ENCODE peak calls at places on chromosomes 2 and 18, in nine cellular contexts. S is H1, X is GM23338, L is fibroblast of the aortic adventitia, Y is astrocyte of the spinal cord, I is GM06990, N is omental fat pad, H is cardiac muscle cell, D is tibial artery. Q is an unnamed sample.

GRCh38 chr2:132424526-132425121 is 8.0 kb downstream of the GPR39 start:
- DNase-seq in Y (peak), S (no peak), X (no peak), D (no peak), N (no peak), H (no peak), L (peak), I (no peak), Q (peak)

GRCh38 chr18:26386002-26386401 is 159.8 kb downstream of the TAF4B start:
- DNase-seq in I (no peak), N (no peak), S (no peak), H (peak), D (no peak), X (no peak), Y (peak), L (peak), Q (peak)

GRCh38 chr2:66446178-66446860 is 11.4 kb downstream of the MEIS1 start:
- DNase-seq in X (peak), N (no peak), D (no peak), I (no peak), L (peak), H (peak), Y (peak), S (no peak), Q (peak)

GRCh38 chr2:151238527-151239487 is 22.9 kb downstream of the RBM43 start:
- DNase-seq in N (peak), H (peak), Y (peak), I (no peak), L (peak), X (peak), D (no peak), S (no peak), Q (peak)

GRCh38 chr18:63730788-63731187 is 28.0 kb downstream of the SERPINB11 start:
- DNase-seq in L (peak), Y (no peak), N (no peak), H (no peak), I (no peak), S (no peak), X (peak), D (no peak), Q (no peak)

GRCh38 chr2:190846746-190847145 is 33.9 kb upstream of the GLS start:
- DNase-seq in X (no peak), Y (no peak), N (no peak), D (no peak), S (no peak), I (no peak), H (no peak), L (no peak), Q (no peak)

GRCh38 chr2:200308001-200308400 is 1.5 kb downstream of the SPATS2L start:
- DNase-seq in Y (peak), D (no peak), N (no peak), X (no peak), S (no peak), I (no peak), H (no peak), L (peak), Q (peak)

GRCh38 chr2:143261986-143262784 is 133.0 kb downstream of the ARHGAP15 start:
- DNase-seq in S (no peak), X (no peak), N (no peak), D (no peak), I (no peak), H (no peak), L (no peak), Y (no peak), Q (no peak)

GRCh38 chr18:37385846-37386435 is 179.7 kb downstream of the CELF4 start:
- DNase-seq in X (peak), L (peak), Y (peak), N (no peak), S (no peak), I (no peak), H (peak), D (no peak), Q (peak)

GRCh38 chr2:219104107-219105050 is 43.7 kb upstream of the IHH start:
- DNase-seq in S (peak), H (peak), N (no peak), L (peak), I (no peak), X (peak), D (no peak), Y (peak), Q (peak)

GRCh38 chr2:172985139-172985874 is 90.3 kb upstream of the MAP3K20 start:
- DNase-seq in L (peak), N (no peak), S (no peak), Y (peak), X (no peak), I (no peak), H (no peak), D (peak), Q (peak)

GRCh38 chr2:232925153-232925768 is 55.2 kb downstream of the SNORC start:
- DNase-seq in I (no peak), N (no peak), D (no peak), H (peak), Y (no peak), L (no peak), X (peak), S (no peak), Q (no peak)

GRCh38 chr18:5097116-5097703 is 99.8 kb downstream of the AKAIN1 start:
- DNase-seq in H (no peak), S (no peak), L (no peak), N (no peak), I (no peak), Y (no peak), X (peak), D (no peak), Q (no peak)

GRCh38 chr2:215535726-215536125 is 99.9 kb upstream of the FN1 start:
- DNase-seq in D (no peak), S (no peak), L (peak), I (no peak), Y (peak), N (no peak), X (no peak), H (no peak), Q (peak)

GRCh38 chr2:86081724-86082123 is 24.0 kb downstream of the POLR1A start:
- DNase-seq in X (no peak), I (no peak), L (no peak), N (no peak), H (no peak), D (no peak), S (no peak), Y (no peak), Q (no peak)

GRCh38 chr2:57802243-57802642 is 244.4 kb upstream of the VRK2 start:
- DNase-seq in D (no peak), I (no peak), L (no peak), Y (no peak), X (no peak), S (no peak), N (no peak), H (no peak), Q (no peak)

GRCh38 chr2:241456546-241456945 is 51.8 kb downstream of the STK25 start:
- DNase-seq in S (no peak), X (peak), N (no peak), D (no peak), Y (no peak), L (no peak), I (no peak), H (no peak), Q (no peak)

GRCh38 chr2:26298638-26299393 is 47.1 kb upstream of the SELENOI start:
- DNase-seq in X (peak), D (peak), I (peak), N (no peak), Y (peak), S (no peak), H (peak), L (peak), Q (peak)

GRCh38 chr2:240714747-240715725 is 23.4 kb downstream of the AQP12A start:
- DNase-seq in L (no peak), N (no peak), X (peak), Y (no peak), D (no peak), S (no peak), I (no peak), H (no peak), Q (no peak)

DNA sequence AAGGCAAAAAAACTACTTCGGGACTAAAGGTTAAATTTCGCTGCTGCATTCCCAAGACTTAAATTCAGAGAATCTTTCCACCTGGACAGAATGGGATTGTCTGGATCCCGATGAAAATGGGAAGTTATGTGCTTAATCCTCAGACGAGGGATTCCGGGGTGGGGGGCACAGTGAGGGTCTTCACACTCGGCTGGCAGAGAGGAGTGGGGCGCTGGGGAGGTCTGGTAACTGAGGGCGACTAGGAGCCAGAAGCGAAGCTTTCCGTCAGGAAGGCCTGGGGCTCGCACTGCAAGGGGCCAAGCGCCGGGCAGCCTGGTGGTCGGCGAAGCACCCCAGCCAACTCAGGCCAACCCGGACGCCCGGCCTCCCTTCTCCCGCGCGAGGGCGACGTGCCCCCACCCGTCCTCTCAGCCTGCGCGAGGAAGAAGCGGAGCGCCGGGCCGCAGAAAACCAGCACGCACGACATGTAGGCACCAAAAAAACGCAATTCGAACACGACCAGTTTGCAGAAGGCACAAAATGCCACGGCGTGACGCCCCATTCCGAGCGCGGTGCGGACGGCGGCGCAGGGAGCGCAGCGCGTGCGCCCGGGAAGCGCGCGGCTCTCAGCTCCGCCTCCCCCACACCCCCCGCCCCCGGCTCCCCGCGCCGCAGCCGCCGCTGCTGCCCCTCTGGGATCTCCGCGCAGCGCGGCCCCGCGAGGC is 188.1 kb downstream of the ZEB2 start:
- DNase-seq in D (peak), L (peak), Y (no peak), N (no peak), I (no peak), X (peak), S (no peak), H (no peak), Q (peak)
- TF ChIP-seq CTCF in D (peak), L (peak), Y (peak), N (no peak), I (peak), X (no peak), S (no peak), H (peak), Q (peak)

GRCh38 chr2:46970334-46971288 is 55.0 kb upstream of the MCFD2 start:
- DNase-seq in L (peak), N (no peak), D (peak), X (no peak), I (no peak), H (no peak), S (no peak), Y (peak), Q (no peak)
- TF ChIP-seq CTCF in L (no peak), N (no peak), D (no peak), X (no peak), I (no peak), H (no peak), S (no peak), Y (no peak), Q (no peak)

GRCh38 chr2:236309669-236310029 is 45.4 kb upstream of the ASB18 start:
- DNase-seq in X (peak), N (no peak), Y (no peak), S (peak), D (no peak), I (no peak), H (peak), L (peak), Q (no peak)
- TF ChIP-seq CTCF in X (peak), N (no peak), Y (peak), S (peak), D (no peak), I (peak), H (peak), L (peak), Q (peak)

GRCh38 chr2:80292474-80292873 is 12.1 kb downstream of the LRRTM1 start:
- DNase-seq in Y (no peak), H (no peak), X (no peak), I (no peak), N (no peak), D (no peak), S (no peak), L (no peak), Q (no peak)

GRCh38 chr2:80293026-80293425 is 11.5 kb downstream of the LRRTM1 start:
- DNase-seq in Y (no peak), N (no peak), S (no peak), H (no peak), L (no peak), I (no peak), D (no peak), X (no peak), Q (no peak)

DNA sequence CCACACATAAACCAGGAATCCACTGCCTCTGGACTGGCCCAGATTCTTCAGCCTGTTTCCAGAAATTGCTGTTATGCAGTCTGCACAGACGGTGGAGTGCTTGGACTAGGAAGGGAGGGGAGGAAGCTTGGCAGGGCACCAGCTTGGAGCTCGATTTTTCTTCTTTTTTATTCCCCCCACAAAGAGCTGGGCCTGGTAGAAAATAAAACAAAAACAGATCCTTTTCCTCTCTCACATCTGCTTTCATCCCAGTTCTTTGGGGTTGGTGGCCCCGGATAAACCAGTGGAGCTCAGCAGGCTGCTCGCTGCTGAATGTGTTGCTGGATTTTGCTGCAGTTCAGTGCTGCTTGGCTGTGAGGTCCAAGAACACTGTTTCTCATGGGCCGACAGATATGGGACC is 16.0 kb downstream of the LRRTM1 start:
- DNase-seq in X (peak), Y (no peak), N (no peak), D (no peak), H (peak), L (peak), I (no peak), S (no peak), Q (peak)
- TF ChIP-seq CTCF in X (peak), Y (no peak), N (no peak), D (no peak), H (no peak), L (peak), I (no peak), S (peak), Q (no peak)

DNA sequence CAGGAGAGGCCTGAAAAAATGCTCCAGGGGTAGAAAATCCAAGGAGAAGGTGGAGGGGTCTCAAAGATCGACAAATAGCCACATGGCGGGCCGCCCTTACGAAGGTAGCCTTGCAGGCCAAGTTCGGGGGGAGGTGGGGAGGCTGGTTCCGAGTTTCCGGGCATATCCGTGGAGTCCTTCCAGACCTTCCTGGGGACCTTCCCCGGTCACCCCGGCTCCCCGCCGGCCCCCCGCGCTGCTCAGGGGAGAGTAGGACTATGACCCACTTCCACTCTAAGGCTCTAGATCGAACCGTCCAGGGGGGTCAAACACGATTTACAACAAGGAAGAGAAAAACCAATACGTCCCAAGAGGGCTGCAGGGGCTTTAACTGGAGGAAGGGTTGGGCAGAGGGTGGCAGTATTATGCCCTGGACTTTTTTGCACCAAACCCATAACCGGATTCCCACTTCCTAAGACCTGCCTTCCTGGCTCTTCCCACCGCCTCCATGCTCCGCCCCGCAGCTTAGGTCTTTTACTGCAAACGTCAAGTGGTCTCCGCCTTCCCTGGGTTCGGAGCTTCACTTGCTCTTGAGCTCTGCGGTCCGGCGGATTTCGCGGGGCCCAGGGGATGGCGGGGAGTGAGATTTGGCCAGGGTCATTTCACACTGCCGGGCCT is 789 bp upstream of the LYPD6 start:
- DNase-seq in L (peak), S (no peak), N (no peak), H (peak), X (peak), I (no peak), D (no peak), Y (peak), Q (peak)
- TF ChIP-seq CTCF in L (no peak), S (no peak), N (no peak), H (no peak), X (peak), I (no peak), D (no peak), Y (no peak), Q (no peak)

DNA sequence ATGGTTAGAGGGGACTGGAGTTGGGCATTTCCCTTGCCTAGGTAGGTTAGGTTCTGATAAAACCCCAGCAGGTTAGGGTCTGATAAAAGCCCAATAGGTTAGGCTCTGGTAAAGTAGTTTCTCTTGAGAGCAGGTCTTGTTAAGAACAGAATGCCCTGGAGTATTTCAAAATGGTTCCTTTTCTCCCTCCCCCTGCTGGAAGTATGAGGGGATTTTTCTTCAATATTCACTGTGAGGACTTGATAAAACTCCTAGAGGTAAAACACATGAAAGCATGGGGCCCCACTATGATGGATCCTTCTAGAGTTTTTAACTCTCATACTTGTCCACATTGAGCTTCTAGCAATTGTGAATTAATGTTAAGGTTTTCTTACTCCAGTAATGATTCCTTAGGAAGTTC is 27.6 kb downstream of the ANKAR start:
- DNase-seq in D (no peak), X (peak), I (no peak), L (no peak), H (no peak), N (no peak), Y (peak), S (no peak), Q (peak)
- TF ChIP-seq CTCF in D (no peak), X (peak), I (no peak), L (peak), H (peak), N (no peak), Y (peak), S (peak), Q (peak)

GRCh38 chr2:157326683-157327082 is 1.1 kb upstream of the ERMN start:
- DNase-seq in L (no peak), Y (no peak), X (no peak), N (no peak), I (no peak), D (no peak), S (no peak), H (no peak), Q (no peak)
- TF ChIP-seq CTCF in L (no peak), Y (no peak), X (no peak), N (no peak), I (no peak), D (no peak), S (no peak), H (no peak), Q (no peak)